ENCODE peak calls at places on chromosome 16, in ten cellular contexts. K is A549, Q is nucleus accumbens, M is skeletal muscle cell, X is aorta, S is naive B cell, O is chondrocyte, N is NCI-H1092, H is WTC11, E is globus pallidus. B is an unnamed sample.

GRCh38 chr16:15492091-15492740 is 57.8 kb downstream of the BMERB1 start:
- DNase-seq in K (no peak), Q (no peak), M (no peak), X (no peak), S (no peak), O (no peak), N (no peak), H (no peak), E (no peak), B (no peak)

GRCh38 chr16:67530013-67530939 is 1.6 kb downstream of the RIPOR1 start:
- DNase-seq in K (no peak), Q (peak; percentile 66), M (peak; percentile 22), X (peak; percentile 93), S (peak; percentile 93), O (no peak), N (no peak), H (peak; percentile 53), E (peak; percentile 49), B (peak; percentile 30)

GRCh38 chr16:27720731-27721547 is 171.0 kb downstream of the KATNIP start:
- DNase-seq in K (no peak), Q (peak; percentile 68), M (no peak), X (no peak), S (no peak), O (peak; percentile 63), N (no peak), H (no peak), E (peak; percentile 79), B (no peak)

GRCh38 chr16:6279261-6279660 is 1053.4 kb upstream of the RBFOX1 start:
- DNase-seq in K (no peak), Q (no peak), M (no peak), X (no peak), S (no peak), O (no peak), N (no peak), H (no peak), E (no peak), B (no peak)

GRCh38 chr16:47413041-47413440 is 47.8 kb downstream of the ITFG1 start:
- DNase-seq in K (no peak), Q (no peak), M (no peak), X (no peak), S (no peak), O (no peak), N (no peak), H (no peak), E (no peak), B (no peak)

GRCh38 chr16:21037168-21037567 is 113.5 kb downstream of the DNAH3 start:
- DNase-seq in K (no peak), Q (no peak), M (no peak), X (no peak), S (no peak), O (no peak), N (no peak), H (no peak), E (no peak), B (no peak)

GRCh38 chr16:31460582-31461002 is 1.3 kb downstream of the ARMC5 start:
- DNase-seq in K (no peak), Q (no peak), M (no peak), X (no peak), S (peak; percentile 26), O (peak; percentile 18), N (peak; percentile 11), H (no peak), E (peak; percentile 30), B (peak; percentile 36)

GRCh38 chr16:16009396-16009795 is 60.0 kb downstream of the ABCC1 start:
- DNase-seq in K (no peak), Q (no peak), M (no peak), X (no peak), S (no peak), O (no peak), N (no peak), H (no peak), E (no peak), B (no peak)

GRCh38 chr16:15648135-15648730 is 1.8 kb upstream of the NDE1 start:
- DNase-seq in K (no peak), Q (no peak), M (no peak), X (no peak), S (no peak), O (no peak), N (no peak), H (no peak), E (no peak), B (no peak)

GRCh38 chr16:19071811-19072777 is 4.7 kb downstream of the COQ7 start:
- DNase-seq in K (peak; percentile 41), Q (peak; percentile 71), M (no peak), X (no peak), S (peak; percentile 29), O (no peak), N (no peak), H (peak; percentile 81), E (peak; percentile 54), B (peak; percentile 21)

GRCh38 chr16:82059983-82060421 is 24.9 kb downstream of the HSD17B2 start:
- DNase-seq in K (no peak), Q (no peak), M (no peak), X (no peak), S (no peak), O (no peak), N (no peak), H (no peak), E (no peak), B (no peak)

GRCh38 chr16:35214840-35215239 is 1755.4 kb downstream of the TP53TG3F start:
- DNase-seq in K (no peak), Q (no peak), M (no peak), X (no peak), S (no peak), O (no peak), N (no peak), H (no peak), E (no peak), B (no peak)

GRCh38 chr16:64589836-64590235 is 532.0 kb downstream of the CDH11 start:
- DNase-seq in K (no peak), Q (no peak), M (peak; percentile 55), X (no peak), S (no peak), O (no peak), N (no peak), H (no peak), E (no peak), B (no peak)

GRCh38 chr16:10971560-10971961 is 27.2 kb downstream of the CLEC16A start:
- DNase-seq in K (peak; percentile 51), Q (peak; percentile 73), M (peak; percentile 40), X (no peak), S (peak; percentile 21), O (no peak), N (peak; percentile 22), H (peak; percentile 46), E (peak; percentile 75), B (peak; percentile 47)

GRCh38 chr16:86297391-86297790 is 212.9 kb upstream of the FOXF1 start:
- DNase-seq in K (no peak), Q (no peak), M (no peak), X (no peak), S (no peak), O (no peak), N (no peak), H (no peak), E (no peak), B (no peak)

GRCh38 chr16:85950519-85950918 is 51.6 kb downstream of the IRF8 start:
- DNase-seq in K (no peak), Q (no peak), M (no peak), X (no peak), S (no peak), O (no peak), N (no peak), H (no peak), E (no peak), B (no peak)

GRCh38 chr16:30009085-30009862 is 1.6 kb downstream of the DOC2A start:
- DNase-seq in K (no peak), Q (no peak), M (no peak), X (no peak), S (no peak), O (no peak), N (no peak), H (no peak), E (no peak), B (no peak)

GRCh38 chr16:1723450-1724147 is 17.6 kb downstream of the MAPK8IP3 start:
- DNase-seq in K (peak; percentile 40), Q (peak; percentile 56), M (no peak), X (no peak), S (peak; percentile 48), O (no peak), N (no peak), H (peak; percentile 65), E (peak; percentile 51), B (peak; percentile 10)

GRCh38 chr16:25868966-25869365 is 177.2 kb downstream of the HS3ST4 start:
- DNase-seq in K (no peak), Q (no peak), M (no peak), X (no peak), S (no peak), O (no peak), N (no peak), H (no peak), E (no peak), B (no peak)

GRCh38 chr16:11094075-11094593 is 149.8 kb downstream of the CLEC16A start:
- DNase-seq in K (no peak), Q (no peak), M (no peak), X (no peak), S (peak; percentile 18), O (no peak), N (no peak), H (no peak), E (no peak), B (no peak)

GRCh38 chr16:22214893-22215292 is 8.8 kb downstream of the EEF2K start:
- DNase-seq in K (no peak), Q (no peak), M (no peak), X (no peak), S (no peak), O (no peak), N (no peak), H (no peak), E (no peak), B (no peak)

GRCh38 chr16:48276102-48276501 is 28.8 kb upstream of the ABCC11 start:
- DNase-seq in K (no peak), Q (peak; percentile 54), M (no peak), X (no peak), S (no peak), O (no peak), N (peak; percentile 3), H (no peak), E (peak; percentile 87), B (no peak)

GRCh38 chr16:10518479-10519041 is 61.8 kb downstream of the EMP2 start:
- DNase-seq in K (no peak), Q (no peak), M (no peak), X (no peak), S (no peak), O (no peak), N (no peak), H (no peak), E (no peak), B (no peak)

GRCh38 chr16:52729731-52730130 is 182.8 kb upstream of the TOX3 start:
- DNase-seq in K (no peak), Q (no peak), M (no peak), X (no peak), S (no peak), O (no peak), N (no peak), H (no peak), E (no peak), B (no peak)

GRCh38 chr16:31344712-31345111 is 10.3 kb upstream of the ITGAX start:
- DNase-seq in K (no peak), Q (no peak), M (no peak), X (no peak), S (no peak), O (no peak), N (no peak), H (no peak), E (no peak), B (no peak)

GRCh38 chr16:1929578-1930337 is 11.5 kb upstream of the HS3ST6 start:
- DNase-seq in K (peak; percentile 82), Q (peak; percentile 89), M (peak; percentile 25), X (peak; percentile 91), S (peak; percentile 92), O (peak; percentile 96), N (peak; percentile 76), H (peak; percentile 88), E (peak; percentile 77), B (peak; percentile 86)

GRCh38 chr16:74585846-74586392 is 21.0 kb downstream of the GLG1 start:
- DNase-seq in K (no peak), Q (no peak), M (no peak), X (no peak), S (no peak), O (no peak), N (no peak), H (no peak), E (no peak), B (no peak)

GRCh38 chr16:70594569-70594968 is 51.8 kb upstream of the IL34 start:
- DNase-seq in K (no peak), Q (no peak), M (no peak), X (peak; percentile 77), S (no peak), O (peak; percentile 24), N (no peak), H (no peak), E (no peak), B (no peak)

B was measured in NCI-H345.